ENCODE peak calls at places on chromosomes 3 and 15, in ten cellular contexts. P is stimulated activated CD4-positive, alpha-beta T cell treated with anti-CD3 and anti-CD28 coated beads, TNF-alpha, amount 100 ng/mL, for 48 hours; S is stimulated activated CD8-positive, alpha-beta memory T cell treated with anti-CD3 and anti-CD28 coated beads, Interleukin-12 subunit alpha, Interleukin-12 subunit beta, amount 100 ng/mL, for 4 hours; V is SW 1271; T is HTR-8/SVneo; F is retina; M is GM12878; H is NCI-H2081; I is fibroblast of the aortic adventitia; J is fibroblast of pulmonary artery. O is an unnamed sample.

GRCh38 chr3:15345051-15345607 is 12.7 kb upstream of the SH3BP5 start:
- DNase-seq in M (no peak), I (no peak), H (peak), F (no peak), V (no peak), S (no peak), T (no peak), J (no peak), P (no peak), O (peak)

GRCh38 chr3:99579965-99580364 is 58.4 kb upstream of the COL8A1 start:
- DNase-seq in I (no peak), P (no peak), M (peak), J (no peak), V (no peak), F (no peak), T (no peak), S (no peak), H (no peak), O (no peak)

GRCh38 chr3:31710123-31710841 is 177.6 kb downstream of the STT3B start:
- DNase-seq in P (no peak), T (no peak), H (no peak), I (no peak), V (no peak), J (peak), F (no peak), S (no peak), M (no peak), O (no peak)

GRCh38 chr15:97849183-97849582 is 111.3 kb upstream of the ARRDC4 start:
- DNase-seq in S (no peak), T (no peak), H (no peak), P (no peak), V (no peak), F (no peak), J (no peak), M (no peak), I (no peak), O (no peak)

GRCh38 chr15:40028853-40029252 is 10.1 kb downstream of the SRP14 start:
- DNase-seq in P (no peak), H (peak), M (no peak), S (no peak), I (no peak), T (no peak), J (no peak), V (no peak), F (no peak), O (peak)

GRCh38 chr3:8793242-8793641 is 23.8 kb upstream of the OXTR start:
- DNase-seq in I (peak), V (no peak), M (no peak), P (no peak), S (no peak), H (no peak), T (no peak), F (no peak), J (peak), O (no peak)

GRCh38 chr15:62141643-62142588 is 23.2 kb downstream of the C2CD4B start:
- DNase-seq in V (no peak), S (no peak), T (no peak), I (peak), J (peak), M (no peak), P (no peak), F (no peak), H (no peak), O (no peak)

GRCh38 chr15:48384616-48385015 is 53.4 kb downstream of the DUT start:
- DNase-seq in H (no peak), I (peak), V (no peak), P (no peak), J (no peak), F (no peak), M (no peak), S (no peak), T (no peak), O (no peak)

GRCh38 chr3:142963266-142964149 is at the start of gene PAQR9:
- DNase-seq in V (no peak), S (no peak), H (peak), M (no peak), F (peak), P (no peak), T (peak), I (peak), J (peak), O (peak)

GRCh38 chr3:9785602-9786001 is 6.7 kb downstream of the TADA3 start:
- DNase-seq in T (no peak), V (no peak), M (no peak), I (no peak), P (no peak), F (no peak), J (no peak), H (no peak), S (no peak), O (no peak)

GRCh38 chr15:29666241-29666640 is 156.0 kb downstream of the TJP1 start:
- DNase-seq in T (no peak), F (no peak), V (no peak), I (no peak), P (no peak), S (no peak), J (no peak), M (no peak), H (no peak), O (no peak)

GRCh38 chr3:186097663-186098451 is 11.0 kb downstream of the ETV5 start:
- DNase-seq in S (no peak), P (no peak), T (peak), F (peak), J (peak), V (no peak), I (peak), H (peak), M (no peak), O (peak)

GRCh38 chr3:172476339-172476738 is 28.1 kb upstream of the GHSR start:
- DNase-seq in M (no peak), T (no peak), F (no peak), P (no peak), J (no peak), I (no peak), H (no peak), V (no peak), S (no peak), O (no peak)

GRCh38 chr3:106711650-106712049 is 665.6 kb upstream of the CCDC54 start:
- DNase-seq in H (no peak), M (no peak), I (peak), P (no peak), J (peak), S (no peak), V (no peak), T (peak), F (no peak), O (no peak)

GRCh38 chr15:69855172-69855562 is 242.6 kb downstream of the TLE3 start:
- DNase-seq in J (no peak), F (no peak), M (no peak), V (no peak), S (no peak), T (no peak), I (no peak), H (no peak), P (no peak), O (no peak)

GRCh38 chr3:11379238-11379823 is 107.1 kb downstream of the ATG7 start:
- DNase-seq in F (peak), J (peak), H (peak), S (no peak), M (peak), P (no peak), I (peak), V (peak), T (peak), O (no peak)

GRCh38 chr3:52890735-52891134 is 6.6 kb downstream of the STIMATE start:
- DNase-seq in M (no peak), H (no peak), S (no peak), V (no peak), T (no peak), P (no peak), F (no peak), I (no peak), J (no peak), O (no peak)

GRCh38 chr15:48868549-48868948 is 9.4 kb upstream of the EID1 start:
- DNase-seq in V (peak), T (peak), S (no peak), J (peak), I (peak), P (no peak), M (no peak), H (no peak), F (no peak), O (no peak)

GRCh38 chr3:31533169-31533870 is 595 bp downstream of the STT3B start:
- DNase-seq in S (peak), H (no peak), I (no peak), M (no peak), T (no peak), F (peak), P (peak), J (peak), V (peak), O (peak)

GRCh38 chr15:69668963-69669362 is 216.3 kb downstream of the RPLP1 start:
- DNase-seq in P (no peak), I (no peak), S (peak), H (no peak), M (peak), V (no peak), J (no peak), T (no peak), F (no peak), O (no peak)

GRCh38 chr15:58966698-58967097 is 20.8 kb upstream of the RNF111 start:
- DNase-seq in I (no peak), F (no peak), J (no peak), S (no peak), V (no peak), T (no peak), H (no peak), P (no peak), M (no peak), O (no peak)

GRCh38 chr3:61876797-61877196 is 315.4 kb downstream of the PTPRG start:
- DNase-seq in I (peak), T (no peak), P (no peak), M (no peak), S (no peak), J (peak), V (no peak), F (no peak), H (no peak), O (no peak)

O was measured in putamen.